ENCODE peak calls at places on chromosomes 5 and 9, in seven cellular contexts. Q, H, P, D, E, S and A are unnamed samples.

GRCh38 chr5:141940695-141941271 is 17.1 kb downstream of the DELE1 start:
- DNase-seq in Q (peak), H (no peak), P (peak), D (no peak), E (peak), S (peak), A (no peak)

GRCh38 chr5:150644058-150644457 is 3.6 kb downstream of the SYNPO start:
- DNase-seq in Q (no peak), H (no peak), P (no peak), D (no peak), E (no peak), S (no peak), A (no peak)

GRCh38 chr9:127540664-127541041 is 71.4 kb upstream of the STXBP1 start:
- DNase-seq in Q (no peak), H (no peak), P (no peak), D (no peak), E (no peak), S (no peak), A (no peak)

GRCh38 chr5:944992-945685 is 52.5 kb downstream of the TRIP13 start:
- DNase-seq in Q (no peak), H (no peak), P (no peak), D (no peak), E (no peak), S (no peak), A (no peak)

GRCh38 chr9:88782931-88783451 is 208.3 kb upstream of the S1PR3 start:
- DNase-seq in Q (peak), H (no peak), P (peak), D (no peak), E (no peak), S (no peak), A (no peak)

GRCh38 chr5:38008198-38008597 is 168.4 kb upstream of the GDNF start:
- DNase-seq in Q (no peak), H (no peak), P (no peak), D (no peak), E (no peak), S (no peak), A (no peak)

GRCh38 chr5:132456553-132457361 is 33.8 kb downstream of the IRF1 start:
- DNase-seq in Q (peak), H (no peak), P (no peak), D (no peak), E (no peak), S (no peak), A (no peak)

GRCh38 chr9:17422994-17423680 is 155.7 kb upstream of the SH3GL2 start:
- DNase-seq in Q (no peak), H (no peak), P (peak), D (no peak), E (no peak), S (no peak), A (no peak)

GRCh38 chr5:135851907-135852805 is 17.7 kb downstream of the SLC25A48 start:
- DNase-seq in Q (no peak), H (no peak), P (no peak), D (no peak), E (no peak), S (no peak), A (no peak)

GRCh38 chr9:101397746-101398334 is 578 bp downstream of the MRPL50 start:
- DNase-seq in Q (no peak), H (no peak), P (no peak), D (peak), E (no peak), S (peak), A (no peak)

GRCh38 chr5:148374693-148375360 is 8.9 kb upstream of the FBXO38 start:
- DNase-seq in Q (peak), H (no peak), P (peak), D (peak), E (peak), S (peak), A (no peak)

GRCh38 chr5:124504081-124504916 is 242.1 kb downstream of the ZNF608 start:
- DNase-seq in Q (peak), H (no peak), P (peak), D (no peak), E (peak), S (no peak), A (no peak)

GRCh38 chr5:122126711-122127385 is 2.5 kb upstream of the ZNF474 start:
- DNase-seq in Q (peak), H (no peak), P (peak), D (no peak), E (no peak), S (peak), A (no peak)

GRCh38 chr5:374631-375335 is 53.3 kb downstream of the AHRR start:
- DNase-seq in Q (no peak), H (no peak), P (no peak), D (no peak), E (no peak), S (no peak), A (no peak)

GRCh38 chr5:134577796-134578577 is 52.5 kb downstream of the JADE2 start:
- DNase-seq in Q (peak), H (no peak), P (peak), D (peak), E (peak), S (peak), A (peak)

GRCh38 chr9:120977321-120977720 is 50.7 kb upstream of the TRAF1 start:
- DNase-seq in Q (no peak), H (no peak), P (no peak), D (no peak), E (no peak), S (no peak), A (no peak)

GRCh38 chr5:20524956-20525529 is 537.0 kb upstream of the CDH18 start:
- DNase-seq in Q (peak), H (no peak), P (no peak), D (no peak), E (no peak), S (no peak), A (no peak)

GRCh38 chr5:57566914-57567313 is 84.3 kb upstream of the ACTBL2 start:
- DNase-seq in Q (peak), H (no peak), P (peak), D (no peak), E (peak), S (no peak), A (no peak)

GRCh38 chr9:130198501-130199179 is 26.4 kb downstream of the NCS1 start:
- DNase-seq in Q (no peak), H (no peak), P (no peak), D (no peak), E (no peak), S (no peak), A (no peak)

GRCh38 chr9:137705443-137705863 is 86.6 kb downstream of the EHMT1 start:
- DNase-seq in Q (no peak), H (no peak), P (no peak), D (no peak), E (no peak), S (no peak), A (no peak)

GRCh38 chr5:141420855-141421488 is at the start of gene PCDHGA11:
- DNase-seq in Q (peak), H (no peak), P (peak), D (no peak), E (peak), S (peak), A (no peak)

GRCh38 chr9:76856016-76856415 is 49.9 kb downstream of the PRUNE2 start:
- DNase-seq in Q (no peak), H (no peak), P (no peak), D (no peak), E (no peak), S (no peak), A (no peak)

GRCh38 chr9:76846307-76846706 is 59.6 kb downstream of the PRUNE2 start:
- DNase-seq in Q (peak), H (no peak), P (peak), D (no peak), E (no peak), S (no peak), A (no peak)

DNA sequence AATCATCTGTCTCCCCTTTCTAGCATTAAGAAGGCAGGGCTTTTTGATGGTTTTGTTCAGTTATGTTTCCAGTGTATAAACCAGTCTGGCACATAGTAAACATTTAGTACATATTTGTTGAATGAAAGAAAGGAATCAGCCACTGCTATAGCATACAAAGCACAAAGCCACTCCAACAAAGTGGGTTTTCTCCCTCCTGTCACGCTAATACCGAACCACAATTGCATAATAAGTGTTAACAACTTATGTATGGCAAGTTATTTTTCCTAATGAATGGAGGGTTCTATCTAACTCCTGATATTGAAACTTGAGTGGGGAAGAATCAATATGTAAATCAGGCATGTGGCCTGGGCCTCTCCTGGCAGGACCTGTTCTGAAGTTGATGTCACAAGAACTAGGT is 53.9 kb downstream of the PRUNE2 start:
- DNase-seq in Q (no peak), H (no peak), P (no peak), D (no peak), E (no peak), S (no peak), A (no peak)
- H3K27ac ChIP-seq in Q (no peak), H (no peak), P (no peak), D (no peak), E (no peak), S (no peak), A (no peak)

DNA sequence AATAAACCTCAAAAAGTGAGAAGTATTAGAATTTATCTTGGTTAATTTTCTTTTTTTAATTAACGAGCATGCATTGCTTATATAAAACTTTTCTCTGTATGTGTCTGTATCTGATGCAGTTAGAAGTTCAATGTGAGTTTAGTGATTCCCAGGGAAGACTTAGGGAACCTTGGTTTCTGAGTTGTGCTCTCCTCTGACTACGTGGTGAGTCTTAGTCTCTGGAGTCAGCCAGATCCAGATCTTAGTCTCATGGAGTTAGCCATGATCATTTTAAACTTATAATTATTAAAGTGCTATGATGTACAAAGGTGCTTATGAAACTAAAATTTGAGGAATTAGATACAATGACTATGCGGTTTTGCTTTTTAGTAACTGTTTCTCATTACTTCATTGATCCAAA is 285.3 kb upstream of the DMRT1 start:
- DNase-seq in Q (no peak), H (no peak), P (no peak), D (no peak), E (no peak), S (no peak), A (no peak)
- H3K27ac ChIP-seq in Q (no peak), H (no peak), P (no peak), D (no peak), E (no peak), S (no peak), A (no peak)

GRCh38 chr5:139702548-139702947 is 54.4 kb downstream of the CXXC5 start:
- DNase-seq in Q (no peak), H (no peak), P (no peak), D (no peak), E (no peak), S (no peak), A (no peak)

GRCh38 chr5:139705655-139706587 is 57.8 kb downstream of the CXXC5 start:
- DNase-seq in Q (no peak), H (no peak), P (no peak), D (no peak), E (no peak), S (no peak), A (no peak)

GRCh38 chr5:139707445-139708003 is 59.4 kb downstream of the CXXC5 start:
- DNase-seq in Q (no peak), H (no peak), P (no peak), D (peak), E (no peak), S (no peak), A (no peak)

GRCh38 chr5:139705191-139705590 is 57.0 kb downstream of the CXXC5 start:
- DNase-seq in Q (no peak), H (no peak), P (no peak), D (no peak), E (no peak), S (peak), A (no peak)

GRCh38 chr5:139704748-139705147 is 56.6 kb downstream of the CXXC5 start:
- DNase-seq in Q (no peak), H (no peak), P (no peak), D (no peak), E (no peak), S (no peak), A (no peak)
- H3K27ac ChIP-seq in Q (no peak), H (no peak), P (no peak), D (no peak), E (no peak), S (no peak), A (no peak)

GRCh38 chr5:149485655-149486615 is 65.3 kb downstream of the CSNK1A1 start:
- DNase-seq in Q (peak), H (no peak), P (peak), D (peak), E (peak), S (peak), A (peak)
- H3K27ac ChIP-seq in Q (peak), H (peak), P (peak), D (no peak), E (peak), S (peak), A (peak)

GRCh38 chr9:23635276-23635675 is 190.8 kb downstream of the ELAVL2 start:
- DNase-seq in Q (peak), H (no peak), P (no peak), D (no peak), E (no peak), S (no peak), A (no peak)
- H3K27ac ChIP-seq in Q (no peak), H (no peak), P (no peak), D (no peak), E (no peak), S (no peak), A (no peak)

DNA sequence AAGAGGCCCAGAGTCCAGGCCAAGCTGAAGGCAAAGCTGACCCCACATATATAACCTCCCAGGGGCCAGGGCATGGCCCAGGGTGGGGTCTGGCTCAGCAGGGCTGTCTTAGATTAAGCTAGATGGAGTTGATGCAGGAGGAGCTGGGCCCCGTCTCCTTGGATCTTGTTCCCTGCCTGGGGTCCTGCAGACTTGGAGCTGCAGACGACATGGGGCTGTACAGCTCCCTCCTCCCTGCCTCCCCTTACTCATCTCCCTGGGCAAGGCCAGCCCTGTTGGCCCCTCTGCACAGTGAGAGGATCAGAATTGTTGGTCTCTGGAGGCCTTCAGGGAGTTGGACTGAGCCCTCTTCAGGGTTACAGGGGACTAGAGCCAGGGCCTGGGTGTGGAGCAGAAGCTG is 134.9 kb downstream of the RGS3 start:
- DNase-seq in Q (no peak), H (no peak), P (no peak), D (no peak), E (no peak), S (no peak), A (no peak)
- H3K27ac ChIP-seq in Q (peak), H (no peak), P (no peak), D (no peak), E (no peak), S (no peak), A (no peak)

GRCh38 chr9:133510926-133511505 is 13.7 kb downstream of the MYMK start:
- DNase-seq in Q (no peak), H (no peak), P (no peak), D (no peak), E (no peak), S (no peak), A (no peak)

GRCh38 chr9:133507246-133507965 is 17.4 kb downstream of the MYMK start:
- DNase-seq in Q (no peak), H (no peak), P (no peak), D (no peak), E (no peak), S (no peak), A (no peak)

GRCh38 chr9:133508046-133508445 is 16.7 kb downstream of the MYMK start:
- DNase-seq in Q (no peak), H (no peak), P (no peak), D (no peak), E (no peak), S (no peak), A (no peak)

GRCh38 chr9:133511607-133512006 is 13.2 kb downstream of the MYMK start:
- DNase-seq in Q (no peak), H (no peak), P (no peak), D (no peak), E (no peak), S (no peak), A (no peak)

DNA sequence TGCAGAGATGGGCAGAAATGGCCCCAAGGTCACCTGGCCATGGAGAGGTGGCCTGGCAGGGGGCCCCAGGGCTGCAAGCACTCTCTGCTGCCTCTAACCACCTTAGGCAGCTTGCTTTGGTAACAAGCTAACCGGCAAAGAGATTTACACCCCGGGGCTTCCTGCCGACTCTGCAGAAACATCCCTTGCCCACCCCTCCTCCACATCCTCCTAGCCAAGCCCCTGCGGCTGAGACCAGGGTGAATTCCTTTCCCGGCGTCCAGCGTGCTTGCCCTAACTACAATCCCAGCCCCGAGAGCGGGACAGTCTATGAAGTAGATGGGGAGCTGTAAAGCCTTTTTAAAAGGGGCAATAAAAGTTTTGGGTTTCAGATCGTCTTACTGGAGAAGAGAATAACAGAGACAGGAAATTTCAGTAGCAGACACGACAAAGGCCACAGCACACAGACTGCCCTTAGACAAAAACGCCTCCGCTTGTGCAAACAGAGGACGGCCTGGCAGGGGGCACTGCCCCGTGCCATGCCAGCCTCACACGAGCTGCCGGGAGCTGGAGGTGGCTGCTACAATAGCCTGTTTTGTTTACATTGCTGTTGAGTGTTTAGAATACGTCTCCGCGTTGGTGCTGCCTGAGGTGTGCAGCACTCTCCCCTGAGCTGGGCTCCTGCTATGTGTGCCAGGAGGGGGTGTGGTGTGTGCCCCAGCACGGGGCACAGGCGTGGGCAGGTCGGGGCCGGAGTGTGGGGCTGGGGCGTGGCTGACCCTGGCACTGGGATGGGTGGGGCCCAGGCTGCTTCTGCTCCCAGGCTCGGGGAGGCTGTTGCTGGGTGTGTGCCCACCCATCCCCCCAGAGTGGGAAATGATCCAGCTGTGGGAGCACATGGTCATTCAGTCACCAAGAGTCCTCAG is 15.3 kb downstream of the MYMK start:
- DNase-seq in Q (no peak), H (no peak), P (no peak), D (no peak), E (no peak), S (no peak), A (no peak)
- H3K27ac ChIP-seq in Q (no peak), H (no peak), P (no peak), D (no peak), E (no peak), S (no peak), A (no peak)

GRCh38 chr5:59034498-59035186 is 451.8 kb downstream of the RAB3C start:
- DNase-seq in Q (peak), H (no peak), P (peak), D (no peak), E (peak), S (peak), A (no peak)
- H3K27ac ChIP-seq in Q (no peak), H (no peak), P (peak), D (no peak), E (peak), S (no peak), A (no peak)